ENCODE peak calls at places on chromosomes 16 and 17, in ten cellular contexts. H is endothelial cell of umbilical vein; P is heart right ventricle; D is aorta; J is effector memory CD4-positive, alpha-beta T cell; R is tibial nerve; C is neuronal stem cell; Q is GM23248; L is thoracic aorta; U is pancreas. M is an unnamed sample. For H3K4me1, the result is how much of the 10 kb centered on the place peaks cover.

GRCh38 chr17:6413073-6413472 is 21.8 kb downstream of the AIPL1 start:
- DNase-seq in H (peak), P (no peak), D (no peak), J (no peak), R (no peak), C (no peak), Q (peak), L (no peak), U (peak), M (no peak)

GRCh38 chr16:73002836-73003235 is 45.1 kb downstream of the ZFHX3 start:
- DNase-seq in H (no peak), P (no peak), D (no peak), J (no peak), R (no peak), C (no peak), Q (no peak), L (no peak), U (no peak), M (no peak)

GRCh38 chr17:49239963-49240362 is 9.4 kb upstream of the PHOSPHO1 start:
- DNase-seq in H (no peak), P (no peak), D (no peak), J (no peak), R (no peak), C (no peak), Q (no peak), L (no peak), U (no peak), M (no peak)

GRCh38 chr17:73397856-73398540 is 86.2 kb upstream of the CDC42EP4 start:
- DNase-seq in H (no peak), P (no peak), D (no peak), J (no peak), R (no peak), C (no peak), Q (no peak), L (no peak), U (no peak), M (peak)

GRCh38 chr17:30312218-30312617 is 20.5 kb upstream of the BLMH start:
- DNase-seq in H (no peak), P (no peak), D (no peak), J (no peak), R (no peak), C (no peak), Q (no peak), L (no peak), U (no peak), M (no peak)

GRCh38 chr16:30054959-30055553 is 10.5 kb upstream of the ALDOA start:
- DNase-seq in H (peak), P (no peak), D (no peak), J (no peak), R (no peak), C (no peak), Q (no peak), L (no peak), U (peak), M (no peak)

GRCh38 chr16:63697736-63698135 is 1424.1 kb downstream of the CDH11 start:
- DNase-seq in H (no peak), P (no peak), D (no peak), J (no peak), R (no peak), C (no peak), Q (no peak), L (no peak), U (no peak), M (no peak)

GRCh38 chr17:20206068-20206467 is 196.9 kb downstream of the SPECC1 start:
- DNase-seq in H (peak), P (no peak), D (peak), J (no peak), R (no peak), C (no peak), Q (peak), L (peak), U (no peak), M (no peak)

GRCh38 chr16:26749072-26749471 is 317.7 kb upstream of the C16orf82 start:
- DNase-seq in H (no peak), P (no peak), D (no peak), J (no peak), R (no peak), C (no peak), Q (no peak), L (no peak), U (no peak), M (no peak)

GRCh38 chr17:36931697-36932382 is 5.4 kb upstream of the LHX1 start:
- DNase-seq in H (no peak), P (no peak), D (no peak), J (no peak), R (no peak), C (no peak), Q (no peak), L (no peak), U (peak), M (no peak)

GRCh38 chr16:9000664-9001063 is 37.0 kb upstream of the USP7 start:
- DNase-seq in H (no peak), P (no peak), D (no peak), J (no peak), R (no peak), C (no peak), Q (no peak), L (no peak), U (no peak), M (no peak)

GRCh38 chr16:50428742-50429141 is 60.0 kb upstream of the BRD7 start:
- DNase-seq in H (no peak), P (no peak), D (no peak), J (no peak), R (no peak), C (no peak), Q (no peak), L (no peak), U (no peak), M (no peak)

GRCh38 chr17:57467801-57468200 is 211.5 kb downstream of the MSI2 start:
- DNase-seq in H (no peak), P (no peak), D (no peak), J (no peak), R (no peak), C (no peak), Q (no peak), L (no peak), U (no peak), M (no peak)

GRCh38 chr16:85181739-85182129 is 69.5 kb upstream of the CIBAR2 start:
- DNase-seq in H (no peak), P (no peak), D (no peak), J (no peak), R (no peak), C (no peak), Q (no peak), L (no peak), U (no peak), M (peak)

GRCh38 chr17:39096435-39097158 is 54.8 kb downstream of the PLXDC1 start:
- DNase-seq in H (no peak), P (peak), D (no peak), J (peak), R (no peak), C (no peak), Q (no peak), L (no peak), U (no peak), M (peak)

GRCh38 chr17:39092672-39093250 is 58.7 kb downstream of the PLXDC1 start:
- DNase-seq in H (no peak), P (no peak), D (no peak), J (no peak), R (no peak), C (no peak), Q (no peak), L (no peak), U (no peak), M (peak)

GRCh38 chr17:39095309-39095686 is 56.1 kb downstream of the PLXDC1 start:
- DNase-seq in H (no peak), P (peak), D (no peak), J (no peak), R (no peak), C (no peak), Q (peak), L (no peak), U (no peak), M (no peak)

GRCh38 chr17:39097159-39097519 is 54.3 kb downstream of the PLXDC1 start:
- DNase-seq in H (no peak), P (no peak), D (no peak), J (no peak), R (no peak), C (no peak), Q (no peak), L (no peak), U (no peak), M (no peak)

GRCh38 chr17:39094607-39095308 is 56.7 kb downstream of the PLXDC1 start:
- DNase-seq in H (no peak), P (no peak), D (no peak), J (peak), R (no peak), C (no peak), Q (no peak), L (no peak), U (no peak), M (peak)
- H3K27ac ChIP-seq in H (no peak), P (peak), D (no peak), J (peak), R (peak), C (no peak), Q (no peak), L (no peak), U (no peak), M (no peak)

DNA sequence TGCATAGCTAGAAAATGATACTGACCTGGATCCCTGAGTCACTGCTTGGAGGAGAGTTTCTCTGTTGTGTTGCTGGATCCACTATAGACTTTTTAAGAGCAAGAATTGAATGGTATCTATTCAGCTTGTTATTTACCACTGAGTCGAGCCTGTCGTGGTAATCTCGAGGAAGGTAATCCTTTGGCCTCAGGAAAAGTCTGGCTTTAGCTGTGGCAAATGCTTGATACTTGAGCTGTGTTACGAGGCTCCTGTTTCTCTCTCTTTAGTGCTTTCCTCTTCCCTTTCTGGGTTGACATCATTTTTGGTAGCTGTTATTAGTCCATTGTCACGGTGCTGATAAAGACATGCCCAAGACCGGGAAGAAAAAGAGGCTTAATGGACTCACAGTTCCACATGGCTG is 314.3 kb downstream of the SNX29 start:
- DNase-seq in H (no peak), P (no peak), D (no peak), J (no peak), R (no peak), C (no peak), Q (no peak), L (no peak), U (no peak), M (no peak)
- H3K4me1 ChIP-seq in H (under half), P (under half), D (under half), J (under half), R (under half), C (under half), Q (under half), L (under half), U (under half), M (under half)

DNA sequence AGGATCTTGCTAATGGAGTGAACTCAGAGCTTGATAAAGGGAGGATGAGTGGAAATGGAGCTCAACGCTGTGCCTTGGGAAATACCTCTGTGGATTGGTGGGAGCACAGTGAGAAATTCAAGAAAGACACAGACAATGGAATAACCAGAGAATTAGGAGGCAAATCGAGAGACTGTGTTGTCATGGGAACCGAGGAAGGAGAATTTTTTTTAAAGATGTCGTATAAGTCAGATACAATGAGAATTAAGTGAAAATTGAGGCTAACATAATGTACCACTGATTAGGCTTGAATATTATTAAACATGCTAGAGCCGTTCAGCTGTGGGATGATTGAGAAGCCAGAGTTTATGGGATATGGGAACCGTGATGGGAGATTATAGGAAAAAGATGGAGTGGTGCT is 134.2 kb downstream of the PRKCA start:
- DNase-seq in H (no peak), P (no peak), D (no peak), J (no peak), R (no peak), C (no peak), Q (no peak), L (no peak), U (no peak), M (no peak)
- H3K27ac ChIP-seq in H (no peak), P (no peak), D (no peak), J (no peak), R (no peak), C (no peak), Q (no peak), L (no peak), U (no peak), M (no peak)

DNA sequence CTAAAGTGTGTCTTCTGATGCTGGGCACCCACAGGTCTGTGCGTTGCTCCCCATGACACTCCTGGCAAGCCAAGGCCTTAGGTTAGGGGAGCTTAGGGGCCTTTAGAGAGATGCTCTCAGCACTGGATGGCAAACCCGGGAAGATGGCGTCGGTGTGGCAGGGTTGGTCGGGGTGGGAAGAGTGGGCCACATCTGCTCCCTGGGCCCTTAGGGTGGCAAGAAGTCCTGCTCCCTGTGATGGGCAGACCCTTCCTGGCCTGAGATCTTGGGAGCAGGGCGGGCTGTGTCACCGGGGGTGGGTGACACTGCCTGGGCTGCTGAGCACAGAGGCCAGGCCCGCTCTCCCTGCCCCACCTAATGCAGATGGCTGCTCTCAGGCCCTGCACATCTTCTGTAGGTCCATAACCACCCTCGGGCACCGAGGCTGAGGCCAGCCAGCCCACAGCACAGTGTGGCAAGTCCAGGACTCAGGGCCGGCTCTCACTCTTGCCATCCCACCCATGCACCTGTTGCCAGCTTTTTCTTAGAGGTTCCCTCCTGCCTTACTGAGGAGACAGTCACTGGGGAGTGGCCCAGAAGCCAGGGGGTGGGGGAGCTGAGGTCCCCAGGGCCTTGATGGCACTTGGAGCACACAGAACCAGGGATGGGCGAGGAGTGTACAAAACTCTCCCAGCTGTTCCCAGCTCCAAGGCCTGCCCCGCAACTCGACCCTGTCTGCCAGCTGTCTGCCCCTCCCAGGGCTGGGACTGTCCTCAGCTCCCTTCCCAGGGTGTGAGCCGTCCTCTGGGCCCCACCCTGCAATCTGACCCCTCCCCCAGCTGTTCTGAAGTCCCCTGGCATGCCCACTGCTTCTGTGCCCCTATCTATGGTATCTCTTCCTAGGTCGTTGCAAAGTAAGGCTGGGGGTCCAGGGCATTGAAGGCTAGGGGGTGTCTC is 4.4 kb upstream of the MTSS2 start:
- DNase-seq in H (no peak), P (no peak), D (peak), J (no peak), R (no peak), C (no peak), Q (no peak), L (no peak), U (no peak), M (peak)
- H3K4me1 ChIP-seq in H (under half), P (half or more), D (under half), J (under half), R (half or more), C (half or more), Q (half or more), L (half or more), U (under half), M (half or more)

DNA sequence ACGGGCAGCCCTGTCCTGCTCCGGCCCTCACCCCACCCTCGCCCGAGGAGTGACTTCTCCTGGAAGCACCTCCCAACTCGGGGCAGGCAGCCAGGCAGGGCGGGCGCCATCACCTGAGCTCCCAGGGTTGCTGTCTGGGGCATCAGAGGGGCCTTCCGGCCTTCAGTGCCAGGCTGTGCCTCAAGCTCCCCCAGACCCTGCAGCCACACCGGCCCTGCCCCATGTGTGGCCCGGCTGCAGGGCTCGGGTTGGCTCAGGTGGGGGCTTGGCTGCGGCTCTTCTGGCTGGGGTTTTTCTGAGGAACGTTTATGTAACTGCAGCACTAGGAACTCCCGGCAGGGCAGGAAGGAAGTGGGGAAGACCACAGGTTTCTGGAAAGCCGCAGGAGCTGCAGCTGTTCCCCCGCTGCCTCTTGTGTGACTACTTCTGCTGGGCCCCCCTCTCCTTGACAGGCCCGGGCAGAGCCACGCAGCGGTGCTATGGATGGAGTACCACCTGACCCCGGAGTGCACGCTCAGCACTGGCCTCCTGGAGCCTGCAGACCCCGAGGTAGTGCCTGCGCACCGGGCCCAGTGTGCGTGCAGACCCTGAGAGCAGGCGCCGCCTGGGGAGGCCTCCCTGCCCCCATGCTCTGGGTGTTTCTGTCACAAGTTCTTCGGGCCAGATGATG is 45.6 kb downstream of the PRMT7 start:
- DNase-seq in H (no peak), P (no peak), D (peak), J (peak), R (no peak), C (no peak), Q (no peak), L (no peak), U (no peak), M (peak)
- H3K27ac ChIP-seq in H (no peak), P (peak), D (no peak), J (no peak), R (no peak), C (no peak), Q (no peak), L (no peak), U (no peak), M (no peak)

M was measured in right cardiac atrium.